ENCODE peak calls at places on chromosomes 7 and 10, in seven cellular contexts. O is fibroblast of lung, M is SJSA1, U is AG09309, B is SW 1271, P is neuronal stem cell, W is NCI-H1092 treated with DMSO at 0.1 percent for 48 hours. Z is an unnamed sample.

GRCh38 chr10:109203616-109204375 is 719.5 kb downstream of the XPNPEP1 start:
- DNase-seq in O (peak), M (no peak), U (no peak), B (no peak), P (no peak), W (no peak), Z (no peak)

GRCh38 chr7:133820584-133820983 is 306.6 kb upstream of the LRGUK start:
- DNase-seq in O (no peak), M (no peak), U (no peak), B (no peak), P (no peak), W (no peak), Z (no peak)

GRCh38 chr10:21180604-21181003 is 283.5 kb upstream of the NEBL start:
- DNase-seq in O (no peak), M (no peak), U (no peak), B (no peak), P (no peak), W (no peak), Z (no peak)

GRCh38 chr10:124690971-124691370 is 53.2 kb downstream of the FAM53B start:
- DNase-seq in O (no peak), M (no peak), U (no peak), B (no peak), P (no peak), W (peak), Z (no peak)

GRCh38 chr10:102113956-102114857 is 6.0 kb downstream of the LDB1 start:
- DNase-seq in O (no peak), M (peak), U (no peak), B (no peak), P (no peak), W (no peak), Z (peak)

GRCh38 chr7:1531263-1531978 is 919 bp downstream of the MAFK start:
- DNase-seq in O (no peak), M (peak), U (no peak), B (no peak), P (no peak), W (peak), Z (peak)

GRCh38 chr7:3174515-3175318 is 126.3 kb upstream of the SDK1 start:
- DNase-seq in O (no peak), M (no peak), U (no peak), B (no peak), P (no peak), W (no peak), Z (no peak)

GRCh38 chr10:23439920-23440875 is 1.3 kb downstream of the OTUD1 start:
- DNase-seq in O (peak), M (peak), U (peak), B (no peak), P (peak), W (no peak), Z (peak)

GRCh38 chr10:120732067-120732466 is 119.1 kb upstream of the WDR11 start:
- DNase-seq in O (no peak), M (no peak), U (no peak), B (no peak), P (no peak), W (no peak), Z (peak)

Z was measured in endothelial cell of umbilical vein.